ENCODE peak calls at places on chromosomes 1 and 21, in ten cellular contexts. D is posterior cingulate gyrus; T is NCI-H146; K is NCI-H2029 treated with DMSO at 0.1 percent for 48 hours; I is PC-9; R is sciatic nerve; Q is activated CD4-positive, alpha-beta T cell treated with anti-CD3 and anti-CD28 coated beads for 24 hours; Z is T follicular helper cell; C is erythroblast; S is aorta. F is an unnamed sample.

GRCh38 chr1:31152181-31152768 is 86.8 kb upstream of the PUM1 start:
- DNase-seq in S (no peak), D (peak; percentile 29), T (no peak), I (peak; percentile 54), Z (no peak), K (no peak), R (no peak), C (no peak), Q (no peak), F (no peak)

GRCh38 chr1:163877016-163877415 is 555.3 kb downstream of the NUF2 start:
- DNase-seq in R (no peak), K (no peak), D (no peak), C (no peak), Z (no peak), T (no peak), Q (no peak), I (no peak), S (no peak), F (no peak)

GRCh38 chr1:57423135-57424131 is at the start of gene DAB1:
- DNase-seq in K (no peak), R (peak; percentile 51), Z (no peak), D (no peak), T (peak; percentile 43), I (no peak), C (no peak), S (no peak), Q (no peak), F (peak; percentile 36)

GRCh38 chr21:36323032-36323431 is 3.0 kb downstream of the MORC3 start:
- DNase-seq in Z (no peak), I (no peak), D (no peak), Q (no peak), T (no peak), S (no peak), K (no peak), C (peak; percentile 14), R (no peak), F (no peak)

GRCh38 chr1:212485895-212486590 is 53.3 kb downstream of the NENF start:
- DNase-seq in T (peak; percentile 98), K (peak; percentile 46), D (no peak), I (peak; percentile 95), Z (no peak), Q (no peak), S (peak; percentile 87), R (no peak), C (peak; percentile 9), F (peak; percentile 33)

GRCh38 chr1:92901699-92902405 is 59.4 kb downstream of the DIPK1A start:
- DNase-seq in Q (no peak), I (no peak), Z (no peak), R (no peak), C (no peak), T (no peak), K (peak; percentile 72), D (no peak), S (no peak), F (peak; percentile 97)

GRCh38 chr1:226148121-226148648 is 38.4 kb downstream of the ACBD3 start:
- DNase-seq in I (no peak), Q (no peak), C (no peak), R (no peak), D (no peak), Z (no peak), K (no peak), S (no peak), T (no peak), F (no peak)

GRCh38 chr1:169271094-169271493 is 96.5 kb downstream of the NME7 start:
- DNase-seq in R (no peak), C (peak; percentile 75), I (no peak), T (no peak), D (no peak), Z (no peak), Q (no peak), S (no peak), K (no peak), F (no peak)

GRCh38 chr1:1063945-1064831 is 9.9 kb downstream of the RNF223 start:
- DNase-seq in Z (peak; percentile 65), T (peak; percentile 41), I (peak; percentile 85), K (no peak), D (no peak), Q (peak; percentile 84), R (no peak), C (peak; percentile 60), S (peak; percentile 87), F (peak; percentile 74)

GRCh38 chr1:42979037-42979432 is 20.4 kb upstream of the SLC2A1 start:
- DNase-seq in T (no peak), D (no peak), Q (no peak), C (no peak), I (no peak), S (no peak), K (no peak), R (no peak), Z (no peak), F (no peak)

GRCh38 chr1:89261926-89262540 is 10.6 kb downstream of the GBP5 start:
- DNase-seq in Q (no peak), S (no peak), D (no peak), I (no peak), T (peak; percentile 28), C (no peak), Z (no peak), R (peak; percentile 65), K (peak; percentile 88), F (no peak)

GRCh38 chr1:22550021-22550420 is 13.3 kb upstream of the EPHA8 start:
- DNase-seq in T (no peak), Z (no peak), S (no peak), D (no peak), I (no peak), C (no peak), R (no peak), K (no peak), Q (no peak), F (no peak)

GRCh38 chr21:36803801-36804452 is 105.0 kb downstream of the SIM2 start:
- DNase-seq in Z (no peak), T (no peak), I (no peak), S (no peak), R (no peak), D (no peak), C (no peak), Q (no peak), K (no peak), F (no peak)

GRCh38 chr1:63828322-63829044 is 54.7 kb downstream of the ROR1 start:
- DNase-seq in R (no peak), T (no peak), C (no peak), Z (no peak), D (no peak), S (no peak), I (no peak), K (no peak), Q (no peak), F (no peak)

GRCh38 chr1:63663873-63664272 is 70.7 kb downstream of the PGM1 start:
- DNase-seq in S (no peak), Z (no peak), I (no peak), T (no peak), R (no peak), K (no peak), C (no peak), Q (no peak), D (no peak), F (no peak)

GRCh38 chr1:183932412-183932811 is 105.1 kb downstream of the COLGALT2 start:
- DNase-seq in D (peak; percentile 86), R (peak; percentile 85), Q (no peak), K (no peak), I (no peak), S (peak; percentile 96), Z (no peak), T (no peak), C (no peak), F (no peak)

GRCh38 chr1:166977951-166978350 is 2.6 kb upstream of the ILDR2 start:
- DNase-seq in S (no peak), I (no peak), C (no peak), R (no peak), K (no peak), D (no peak), T (no peak), Z (no peak), Q (no peak), F (no peak)

GRCh38 chr21:45465105-45465504 is 60.1 kb downstream of the COL18A1 start:
- DNase-seq in K (no peak), Z (no peak), Q (no peak), I (no peak), D (peak; percentile 19), C (no peak), T (no peak), R (no peak), S (peak; percentile 64), F (no peak)

GRCh38 chr21:16539041-16539440 is 809.3 kb downstream of the USP25 start:
- DNase-seq in Z (no peak), I (no peak), R (no peak), D (no peak), Q (no peak), T (no peak), C (no peak), K (no peak), S (no peak), F (no peak)

GRCh38 chr1:25695066-25695990 is 78.7 kb downstream of the MAN1C1 start:
- DNase-seq in D (no peak), S (peak; percentile 92), K (no peak), R (peak; percentile 79), C (no peak), Z (no peak), T (no peak), I (peak; percentile 60), Q (no peak), F (no peak)

GRCh38 chr1:46180082-46180616 is 3.9 kb upstream of the P3R3URF start:
- DNase-seq in I (peak; percentile 97), T (peak; percentile 68), R (no peak), S (peak; percentile 75), Q (no peak), Z (no peak), D (no peak), C (peak; percentile 53), K (peak; percentile 91), F (peak; percentile 74)

GRCh38 chr21:38303300-38303699 is 46.5 kb downstream of the KCNJ15 start:
- DNase-seq in Q (no peak), I (no peak), D (no peak), Z (no peak), S (peak; percentile 83), K (no peak), R (no peak), C (no peak), T (no peak), F (no peak)

GRCh38 chr21:21101911-21102310 is 103.7 kb downstream of the NCAM2 start:
- DNase-seq in T (peak; percentile 41), C (peak; percentile 0), K (no peak), I (no peak), R (no peak), Q (no peak), S (no peak), Z (no peak), D (no peak), F (peak; percentile 19)

GRCh38 chr1:188281927-188282326 is 1453.2 kb downstream of the PLA2G4A start:
- DNase-seq in K (no peak), C (no peak), D (no peak), Z (no peak), Q (no peak), S (no peak), I (no peak), R (no peak), T (no peak), F (no peak)

GRCh38 chr1:84145051-84145450 is 980 bp downstream of the PRKACB start:
- DNase-seq in C (peak; percentile 58), I (no peak), Z (no peak), K (no peak), R (no peak), D (no peak), T (no peak), S (no peak), Q (no peak), F (no peak)

GRCh38 chr1:4482526-4482925 is 171.9 kb upstream of the AJAP1 start:
- DNase-seq in Z (no peak), T (no peak), I (no peak), R (peak; percentile 27), C (no peak), Q (no peak), K (no peak), D (no peak), S (no peak), F (no peak)

GRCh38 chr1:44819257-44819593 is 10.9 kb downstream of the BTBD19 start:
- DNase-seq in K (peak; percentile 80), T (no peak), Z (no peak), I (no peak), Q (no peak), S (no peak), R (no peak), D (no peak), C (no peak), F (no peak)

GRCh38 chr1:100722211-100722610 is 2.7 kb downstream of the VCAM1 start:
- DNase-seq in Q (no peak), C (no peak), I (no peak), T (no peak), R (no peak), Z (no peak), D (no peak), K (no peak), S (no peak), F (no peak)

F was measured in NCI-H510A treated with DMSO at 0.1 percent for 48 hours.